ENCODE peak calls at places on chromosomes 16 and 17, in six cellular contexts. Z is NCI-H1930, O is lower leg skin, H is NB4, Y is B cell, G is cardiac septum. T is an unnamed sample.

GRCh38 chr17:71375948-71376347 is 744.9 kb upstream of the SOX9 start:
- DNase-seq in O (no peak), Y (no peak), G (no peak), Z (no peak), H (no peak), T (no peak)

GRCh38 chr17:81961087-81961514 is at the start of gene NOTUM:
- DNase-seq in O (no peak), Z (no peak), Y (peak), H (peak), G (no peak), T (peak)

GRCh38 chr17:79388556-79389295 is 222.1 kb downstream of the RBFOX3 start:
- DNase-seq in H (peak), Y (peak), Z (peak), G (no peak), O (no peak), T (peak)

GRCh38 chr16:67460961-67461360 is 20.0 kb downstream of the ATP6V0D1 start:
- DNase-seq in G (no peak), H (no peak), Z (no peak), Y (no peak), O (no peak), T (no peak)

GRCh38 chr16:51876934-51877333 is 670.0 kb downstream of the TOX3 start:
- DNase-seq in H (no peak), Y (no peak), O (no peak), Z (no peak), G (no peak), T (no peak)

GRCh38 chr17:77327566-77328463 is 187.0 kb downstream of the SEC14L1 start:
- DNase-seq in O (no peak), Z (no peak), G (no peak), H (no peak), Y (peak), T (no peak)

GRCh38 chr17:57672205-57672632 is 72.9 kb downstream of the CCDC182 start:
- DNase-seq in H (peak), Z (no peak), O (no peak), Y (no peak), G (no peak), T (no peak)

GRCh38 chr17:80362428-80363119 is 52.4 kb upstream of the ENDOV start:
- DNase-seq in G (peak), Z (no peak), Y (no peak), O (no peak), H (no peak), T (no peak)

GRCh38 chr17:62797959-62798358 is 10.2 kb downstream of the MARCHF10 start:
- DNase-seq in H (no peak), G (no peak), O (no peak), Z (no peak), Y (no peak), T (no peak)

GRCh38 chr17:82848022-82848592 is 8.3 kb upstream of the ZNF750 start:
- DNase-seq in O (no peak), Y (no peak), Z (no peak), G (no peak), H (no peak), T (no peak)

GRCh38 chr16:379183-379960 is 2.4 kb downstream of the PGAP6 start:
- DNase-seq in H (no peak), G (no peak), Y (no peak), Z (no peak), O (no peak), T (no peak)